ENCODE peak calls at places on chromosome 20, in ten cellular contexts. One of them, this sample, is unnamed.

GRCh38 chr20:17967595-17968365 is 814 bp downstream of the SNX5 start:
- DNase-seq in GM10248: no peak
- DNase-seq in heart right ventricle: peak; percentile 37
- DNase-seq in GM13977: no peak
- DNase-seq in colonic mucosa: peak; percentile 49
- DNase-seq in neural crest cell: peak; percentile 12
- DNase-seq in AG10803: peak; percentile 63
- DNase-seq in fibroblast of pulmonary artery: peak; percentile 62
- DNase-seq in H1: no peak
- DNase-seq in IMR-90: peak; percentile 63
- DNase-seq in this sample: peak; percentile 41

GRCh38 chr20:17902531-17903083 is 66.0 kb downstream of the SNX5 start:
- DNase-seq in neural crest cell: no peak
- DNase-seq in H1: no peak
- DNase-seq in GM13977: no peak
- DNase-seq in AG10803: no peak
- DNase-seq in heart right ventricle: no peak
- DNase-seq in GM10248: no peak
- DNase-seq in colonic mucosa: no peak
- DNase-seq in fibroblast of pulmonary artery: no peak
- DNase-seq in IMR-90: no peak
- DNase-seq in this sample: no peak

GRCh38 chr20:44217342-44218092 is 6.9 kb upstream of the OSER1 start:
- DNase-seq in GM10248: peak; percentile 44
- DNase-seq in H1: peak; percentile 81
- DNase-seq in colonic mucosa: peak; percentile 87
- DNase-seq in AG10803: peak; percentile 64
- DNase-seq in heart right ventricle: peak; percentile 69
- DNase-seq in neural crest cell: peak; percentile 64
- DNase-seq in IMR-90: peak; percentile 67
- DNase-seq in fibroblast of pulmonary artery: peak; percentile 80
- DNase-seq in GM13977: no peak
- DNase-seq in this sample: peak; percentile 50

GRCh38 chr20:60080401-60080800 is 122.2 kb downstream of the CDH26 start:
- DNase-seq in neural crest cell: no peak
- DNase-seq in H1: no peak
- DNase-seq in GM13977: no peak
- DNase-seq in GM10248: no peak
- DNase-seq in fibroblast of pulmonary artery: no peak
- DNase-seq in IMR-90: no peak
- DNase-seq in heart right ventricle: no peak
- DNase-seq in colonic mucosa: no peak
- DNase-seq in AG10803: no peak
- DNase-seq in this sample: no peak

GRCh38 chr20:56212071-56212470 is 36.5 kb upstream of the MC3R start:
- DNase-seq in H1: no peak
- DNase-seq in GM10248: no peak
- DNase-seq in fibroblast of pulmonary artery: no peak
- DNase-seq in neural crest cell: no peak
- DNase-seq in GM13977: no peak
- DNase-seq in heart right ventricle: no peak
- DNase-seq in IMR-90: no peak
- DNase-seq in AG10803: no peak
- DNase-seq in colonic mucosa: no peak
- DNase-seq in this sample: no peak

GRCh38 chr20:36109251-36109947 is 45.1 kb upstream of the EPB41L1 start:
- DNase-seq in GM10248: no peak
- DNase-seq in neural crest cell: no peak
- DNase-seq in H1: no peak
- DNase-seq in IMR-90: peak; percentile 38
- DNase-seq in heart right ventricle: no peak
- DNase-seq in AG10803: peak; percentile 39
- DNase-seq in fibroblast of pulmonary artery: no peak
- DNase-seq in colonic mucosa: no peak
- DNase-seq in GM13977: no peak
- DNase-seq in this sample: peak; percentile 36

GRCh38 chr20:49865559-49865958 is 49.8 kb downstream of the SPATA2 start:
- DNase-seq in heart right ventricle: no peak
- DNase-seq in neural crest cell: no peak
- DNase-seq in fibroblast of pulmonary artery: no peak
- DNase-seq in colonic mucosa: no peak
- DNase-seq in GM10248: no peak
- DNase-seq in GM13977: no peak
- DNase-seq in AG10803: peak; percentile 86
- DNase-seq in H1: no peak
- DNase-seq in IMR-90: peak; percentile 24
- DNase-seq in this sample: no peak

GRCh38 chr20:44463466-44463865 is 12.2 kb upstream of the TTPAL start:
- DNase-seq in colonic mucosa: no peak
- DNase-seq in fibroblast of pulmonary artery: no peak
- DNase-seq in neural crest cell: no peak
- DNase-seq in GM10248: no peak
- DNase-seq in heart right ventricle: no peak
- DNase-seq in GM13977: no peak
- DNase-seq in H1: no peak
- DNase-seq in IMR-90: no peak
- DNase-seq in AG10803: no peak
- DNase-seq in this sample: no peak

GRCh38 chr20:20690676-20691476 is 21.6 kb downstream of the RALGAPA2 start:
- DNase-seq in neural crest cell: no peak
- DNase-seq in GM13977: peak; percentile 31
- DNase-seq in GM10248: peak; percentile 44
- DNase-seq in AG10803: no peak
- DNase-seq in heart right ventricle: no peak
- DNase-seq in fibroblast of pulmonary artery: no peak
- DNase-seq in H1: no peak
- DNase-seq in colonic mucosa: no peak
- DNase-seq in IMR-90: no peak
- DNase-seq in this sample: no peak

GRCh38 chr20:62117658-62118057 is 4.6 kb upstream of the LSM14B start:
- DNase-seq in GM10248: no peak
- DNase-seq in neural crest cell: no peak
- DNase-seq in AG10803: no peak
- DNase-seq in H1: no peak
- DNase-seq in IMR-90: no peak
- DNase-seq in fibroblast of pulmonary artery: no peak
- DNase-seq in GM13977: no peak
- DNase-seq in heart right ventricle: peak; percentile 45
- DNase-seq in colonic mucosa: no peak
- DNase-seq in this sample: no peak

GRCh38 chr20:17995967-17996819 is 27.4 kb downstream of the MGME1 start:
- DNase-seq in neural crest cell: no peak
- DNase-seq in AG10803: peak; percentile 72
- DNase-seq in heart right ventricle: peak; percentile 46
- DNase-seq in colonic mucosa: peak; percentile 60
- DNase-seq in GM10248: peak; percentile 58
- DNase-seq in GM13977: peak; percentile 57
- DNase-seq in fibroblast of pulmonary artery: peak; percentile 80
- DNase-seq in H1: no peak
- DNase-seq in IMR-90: peak; percentile 74
- DNase-seq in this sample: peak; percentile 60

GRCh38 chr20:45427236-45428149 is 11.6 kb downstream of the PIGT start:
- DNase-seq in IMR-90: no peak
- DNase-seq in AG10803: no peak
- DNase-seq in neural crest cell: no peak
- DNase-seq in colonic mucosa: peak; percentile 75
- DNase-seq in heart right ventricle: no peak
- DNase-seq in fibroblast of pulmonary artery: peak; percentile 39
- DNase-seq in GM13977: no peak
- DNase-seq in GM10248: no peak
- DNase-seq in H1: no peak
- DNase-seq in this sample: no peak

DNA sequence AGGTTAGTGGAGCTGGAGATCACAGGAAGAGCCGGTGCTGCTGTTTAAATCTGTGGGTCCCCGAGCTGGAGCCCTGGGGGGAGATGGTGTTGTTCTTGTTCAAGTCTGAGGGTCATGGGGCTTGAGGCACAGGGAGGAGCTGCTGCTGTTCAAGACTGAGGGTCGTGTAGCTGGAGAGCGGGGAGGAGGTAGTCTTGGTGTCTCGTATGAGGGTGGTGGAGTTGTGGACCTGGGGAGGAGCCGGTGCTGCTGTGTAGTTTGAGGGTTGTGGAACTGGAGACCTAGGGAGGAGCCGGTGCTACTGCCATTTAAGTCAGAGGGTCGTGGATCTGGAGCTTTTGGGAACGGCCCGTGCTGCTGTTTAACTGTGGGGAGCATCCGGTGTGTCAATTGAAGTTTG is 112.2 kb upstream of the SULF2 start:
- DNase-seq in GM13977: no peak
- DNase-seq in GM10248: no peak
- DNase-seq in IMR-90: no peak
- DNase-seq in colonic mucosa: no peak
- DNase-seq in fibroblast of pulmonary artery: no peak
- DNase-seq in H1: no peak
- DNase-seq in neural crest cell: no peak
- DNase-seq in heart right ventricle: no peak
- DNase-seq in AG10803: no peak
- DNase-seq in this sample: no peak
- TF ChIP-seq CTCF in GM13977: no peak
- TF ChIP-seq CTCF in GM10248: no peak
- TF ChIP-seq CTCF in IMR-90: no peak
- TF ChIP-seq CTCF in colonic mucosa: no peak
- TF ChIP-seq CTCF in fibroblast of pulmonary artery: no peak
- TF ChIP-seq CTCF in H1: no peak
- TF ChIP-seq CTCF in neural crest cell: no peak
- TF ChIP-seq CTCF in heart right ventricle: no peak
- TF ChIP-seq CTCF in AG10803: no peak
- TF ChIP-seq CTCF in this sample: no peak

GRCh38 chr20:2197166-2197565 is 95.5 kb downstream of the STK35 start:
- DNase-seq in heart right ventricle: no peak
- DNase-seq in IMR-90: no peak
- DNase-seq in AG10803: no peak
- DNase-seq in GM10248: no peak
- DNase-seq in H1: no peak
- DNase-seq in GM13977: no peak
- DNase-seq in fibroblast of pulmonary artery: no peak
- DNase-seq in neural crest cell: no peak
- DNase-seq in colonic mucosa: no peak
- DNase-seq in this sample: no peak

GRCh38 chr20:2195614-2196013 is 94.0 kb downstream of the STK35 start:
- DNase-seq in fibroblast of pulmonary artery: no peak
- DNase-seq in neural crest cell: no peak
- DNase-seq in GM13977: no peak
- DNase-seq in H1: no peak
- DNase-seq in GM10248: no peak
- DNase-seq in AG10803: no peak
- DNase-seq in colonic mucosa: no peak
- DNase-seq in heart right ventricle: no peak
- DNase-seq in IMR-90: no peak
- DNase-seq in this sample: no peak
- TF ChIP-seq CTCF in fibroblast of pulmonary artery: no peak
- TF ChIP-seq CTCF in neural crest cell: no peak
- TF ChIP-seq CTCF in GM13977: no peak
- TF ChIP-seq CTCF in H1: no peak
- TF ChIP-seq CTCF in GM10248: no peak
- TF ChIP-seq CTCF in AG10803: no peak
- TF ChIP-seq CTCF in colonic mucosa: no peak
- TF ChIP-seq CTCF in heart right ventricle: no peak
- TF ChIP-seq CTCF in IMR-90: no peak
- TF ChIP-seq CTCF in this sample: peak; percentile 13

DNA sequence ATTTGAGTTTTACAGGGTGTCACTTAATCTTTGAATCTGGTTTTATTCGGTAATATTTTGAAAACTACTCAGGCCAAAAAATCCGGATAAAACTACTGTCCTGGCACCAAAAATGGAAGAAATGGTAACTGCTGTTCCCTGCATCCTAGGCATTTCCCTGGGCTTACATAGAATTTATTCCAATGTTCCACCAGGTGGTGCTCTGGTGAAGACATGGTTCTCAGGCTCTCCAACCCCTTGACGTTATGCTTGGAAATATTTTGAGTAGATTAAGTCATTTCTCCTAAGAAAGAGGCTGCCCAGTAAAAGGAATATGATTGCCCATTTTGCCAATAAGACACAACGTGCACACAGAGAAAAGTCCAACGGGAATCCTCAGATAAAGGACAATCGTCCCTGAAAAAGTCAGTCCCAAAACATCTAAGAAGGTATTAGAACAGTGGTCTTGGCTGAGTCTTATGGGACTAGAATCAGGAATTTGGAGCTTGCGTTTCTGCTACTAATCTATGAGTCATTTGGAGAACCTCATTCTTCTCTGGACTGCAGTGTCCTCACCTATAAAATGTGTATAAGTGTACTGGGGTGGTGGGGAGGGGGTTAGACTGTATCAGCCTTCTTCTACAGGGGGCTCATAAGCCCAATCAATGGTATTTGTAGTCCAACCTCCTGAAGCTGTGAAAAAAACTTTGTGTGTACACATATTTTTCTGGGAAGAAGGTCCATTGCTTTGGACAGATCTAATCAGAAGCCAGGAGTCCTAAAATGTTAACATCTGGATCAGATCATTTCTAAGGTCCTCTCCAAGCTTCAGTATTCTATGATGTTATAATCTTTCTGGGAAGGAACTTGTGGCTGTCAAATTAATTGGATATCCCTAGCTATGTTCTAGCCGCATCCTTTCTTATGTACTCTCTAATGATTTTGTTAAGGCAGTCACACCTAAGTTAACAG is 131.0 kb upstream of the BMP2 start:
- DNase-seq in H1: no peak
- DNase-seq in IMR-90: peak; percentile 69
- DNase-seq in heart right ventricle: peak; percentile 45
- DNase-seq in neural crest cell: no peak
- DNase-seq in colonic mucosa: peak; percentile 51
- DNase-seq in AG10803: peak; percentile 68
- DNase-seq in fibroblast of pulmonary artery: peak; percentile 83
- DNase-seq in GM10248: no peak
- DNase-seq in GM13977: no peak
- DNase-seq in this sample: no peak
- TF ChIP-seq CTCF in H1: no peak
- TF ChIP-seq CTCF in IMR-90: peak; percentile 66
- TF ChIP-seq CTCF in heart right ventricle: peak; percentile 40
- TF ChIP-seq CTCF in neural crest cell: peak; percentile 69
- TF ChIP-seq CTCF in colonic mucosa: peak; percentile 59
- TF ChIP-seq CTCF in AG10803: peak; percentile 71
- TF ChIP-seq CTCF in fibroblast of pulmonary artery: peak; percentile 67
- TF ChIP-seq CTCF in GM10248: peak; percentile 5
- TF ChIP-seq CTCF in GM13977: peak; percentile 16
- TF ChIP-seq CTCF in this sample: peak; percentile 35

DNA sequence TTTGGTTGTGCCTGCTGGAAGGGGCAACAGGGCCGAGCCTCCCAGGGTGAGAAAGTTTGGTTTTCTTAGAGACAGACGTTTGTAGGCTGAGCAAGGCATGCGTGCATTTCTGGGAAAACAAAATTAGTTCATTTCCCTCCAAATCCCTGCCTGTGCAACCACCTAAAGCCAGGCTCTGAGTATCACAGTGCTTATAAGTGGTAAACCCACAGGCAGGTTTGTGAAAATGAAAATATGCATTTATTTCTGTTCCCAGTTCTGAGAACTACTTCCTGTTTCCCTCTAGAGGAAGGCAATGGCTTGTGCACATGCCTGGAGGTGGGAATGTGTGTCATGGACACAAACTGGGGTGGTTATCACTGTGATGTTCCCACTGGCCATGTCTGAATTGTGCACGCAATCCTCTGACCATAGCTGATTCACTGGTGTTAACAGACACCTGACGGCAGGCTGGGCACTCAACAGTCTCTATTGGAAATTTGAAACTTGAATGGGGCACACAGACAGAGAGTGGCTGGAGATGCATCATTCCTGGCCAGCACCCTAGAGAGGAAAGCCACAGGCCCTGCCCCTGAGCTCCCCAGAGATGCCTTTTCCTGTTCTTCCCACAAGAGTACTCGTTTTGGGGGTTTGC is 26.3 kb downstream of the FAM110A start:
- DNase-seq in fibroblast of pulmonary artery: no peak
- DNase-seq in neural crest cell: no peak
- DNase-seq in AG10803: peak; percentile 15
- DNase-seq in GM10248: no peak
- DNase-seq in heart right ventricle: no peak
- DNase-seq in H1: no peak
- DNase-seq in colonic mucosa: no peak
- DNase-seq in GM13977: no peak
- DNase-seq in IMR-90: peak; percentile 12
- DNase-seq in this sample: no peak
- TF ChIP-seq CTCF in fibroblast of pulmonary artery: peak; percentile 11
- TF ChIP-seq CTCF in neural crest cell: no peak
- TF ChIP-seq CTCF in AG10803: peak; percentile 25
- TF ChIP-seq CTCF in GM10248: no peak
- TF ChIP-seq CTCF in heart right ventricle: no peak
- TF ChIP-seq CTCF in H1: no peak
- TF ChIP-seq CTCF in colonic mucosa: no peak
- TF ChIP-seq CTCF in GM13977: no peak
- TF ChIP-seq CTCF in IMR-90: peak; percentile 8
- TF ChIP-seq CTCF in this sample: no peak

This sample was measured in HFFc6.